ENCODE peak calls at places on chromosome 6, in ten cellular contexts. U, Y, Z, P, V, S, I, R, J and A are unnamed samples.

GRCh38 chr6:169533656-169534421 is 168.0 kb downstream of the WDR27 start:
- DNase-seq in S (no peak), I (no peak), Z (no peak), Y (no peak), J (no peak), V (no peak), U (no peak), P (no peak), R (no peak), A (no peak)

GRCh38 chr6:15272562-15272961 is 26.7 kb downstream of the JARID2 start:
- DNase-seq in Y (no peak), S (no peak), R (no peak), P (no peak), J (no peak), V (no peak), I (no peak), U (no peak), Z (no peak), A (no peak)

GRCh38 chr6:113362542-113363430 is 494.4 kb upstream of the MARCKS start:
- DNase-seq in R (no peak), U (no peak), P (no peak), Z (no peak), S (no peak), J (no peak), I (no peak), Y (no peak), V (no peak), A (no peak)

GRCh38 chr6:15690451-15690961 is 27.7 kb upstream of the DTNBP1 start:
- DNase-seq in V (no peak), J (no peak), U (peak), Z (no peak), Y (no peak), R (peak), I (no peak), P (no peak), S (no peak), A (no peak)

GRCh38 chr6:24933868-24934401 is 1.8 kb downstream of the RIPOR2 start:
- DNase-seq in J (no peak), S (no peak), I (no peak), U (peak), P (peak), Y (peak), R (no peak), V (peak), Z (peak), A (no peak)

GRCh38 chr6:113076817-113077216 is 729.7 kb downstream of the RFPL4B start:
- DNase-seq in U (no peak), S (no peak), V (no peak), R (no peak), P (no peak), Z (no peak), Y (no peak), I (no peak), J (no peak), A (no peak)

GRCh38 chr6:16130437-16130891 is 1.6 kb downstream of the MYLIP start:
- DNase-seq in P (peak), Z (peak), I (no peak), J (no peak), S (no peak), V (no peak), R (peak), Y (no peak), U (no peak), A (no peak)

GRCh38 chr6:90160013-90160412 is 136.6 kb downstream of the BACH2 start:
- DNase-seq in S (no peak), R (no peak), J (no peak), V (no peak), I (no peak), Y (no peak), U (peak), Z (peak), P (no peak), A (no peak)

GRCh38 chr6:44661221-44661609 is 273.7 kb downstream of the CDC5L start:
- DNase-seq in R (no peak), V (no peak), J (peak), Y (no peak), I (no peak), U (no peak), P (no peak), Z (no peak), S (no peak), A (no peak)

GRCh38 chr6:150527100-150527499 is 72.6 kb upstream of the PLEKHG1 start:
- DNase-seq in U (no peak), S (no peak), J (peak), I (no peak), V (no peak), R (no peak), Z (no peak), Y (no peak), P (no peak), A (no peak)

GRCh38 chr6:111480988-111481830 is 1.8 kb downstream of the REV3L start:
- DNase-seq in I (no peak), S (no peak), Z (no peak), V (no peak), U (peak), P (no peak), J (no peak), R (no peak), Y (peak), A (no peak)

GRCh38 chr6:34202329-34203201 is 34.1 kb upstream of the HMGA1 start:
- DNase-seq in Y (no peak), V (no peak), Z (no peak), P (no peak), I (no peak), R (no peak), U (no peak), J (no peak), S (no peak), A (no peak)

GRCh38 chr6:129385117-129385516 is 324.9 kb downstream of the ARHGAP18 start:
- DNase-seq in P (no peak), S (no peak), U (no peak), I (no peak), Z (no peak), V (no peak), J (no peak), Y (no peak), R (no peak), A (no peak)

GRCh38 chr6:156791261-156791850 is 14.2 kb downstream of the ARID1B start:
- DNase-seq in V (peak), R (peak), I (no peak), U (peak), Z (peak), J (no peak), P (peak), S (no peak), Y (no peak), A (no peak)

GRCh38 chr6:133568970-133569889 is 319.7 kb upstream of the TCF21 start:
- DNase-seq in V (no peak), U (peak), I (peak), P (peak), Z (peak), R (peak), Y (peak), J (peak), S (no peak), A (peak)

GRCh38 chr6:79494841-79495240 is 42.4 kb downstream of the LCA5 start:
- DNase-seq in V (no peak), Y (no peak), U (no peak), P (no peak), I (no peak), J (no peak), R (no peak), Z (peak), S (no peak), A (no peak)

GRCh38 chr6:118350881-118351430 is 197.1 kb upstream of the PLN start:
- DNase-seq in J (peak), Z (no peak), Y (no peak), S (no peak), U (peak), V (no peak), R (no peak), I (no peak), P (no peak), A (no peak)

GRCh38 chr6:129661478-129662405 is 48.2 kb downstream of the ARHGAP18 start:
- DNase-seq in V (no peak), J (no peak), P (no peak), R (no peak), I (no peak), Y (no peak), S (no peak), U (peak), Z (no peak), A (no peak)

GRCh38 chr6:106666290-106667021 is 37.1 kb downstream of the QRSL1 start:
- DNase-seq in U (no peak), I (no peak), S (no peak), R (no peak), Y (peak), V (no peak), P (no peak), Z (no peak), J (no peak), A (no peak)

GRCh38 chr6:46491201-46491788 is at the start of gene RCAN2:
- DNase-seq in J (peak), P (peak), S (no peak), U (peak), I (peak), R (peak), V (no peak), Z (peak), Y (peak), A (no peak)

GRCh38 chr6:72218125-72218524 is 331.8 kb downstream of the RIMS1 start:
- DNase-seq in S (no peak), Y (peak), R (peak), V (no peak), P (peak), Z (peak), J (peak), U (peak), I (no peak), A (no peak)

GRCh38 chr6:2958331-2958711 is 13.0 kb downstream of the SERPINB6 start:
- DNase-seq in S (no peak), J (no peak), P (no peak), Y (peak), I (no peak), Z (no peak), U (no peak), V (no peak), R (peak), A (no peak)

GRCh38 chr6:114096553-114097172 is 125.7 kb upstream of the HDAC2 start:
- DNase-seq in V (no peak), I (peak), S (no peak), U (peak), Y (peak), J (peak), R (peak), Z (peak), P (no peak), A (no peak)

GRCh38 chr6:1952726-1953360 is 292.6 kb downstream of the GMDS start:
- DNase-seq in J (peak), I (no peak), S (no peak), R (no peak), U (no peak), Y (no peak), P (no peak), V (no peak), Z (no peak), A (peak)

GRCh38 chr6:7730852-7731251 is 5.0 kb downstream of the BMP6 start:
- DNase-seq in U (no peak), V (no peak), S (no peak), Y (no peak), P (no peak), R (no peak), I (no peak), J (peak), Z (no peak), A (peak)

GRCh38 chr6:30508890-30509736 is 19.8 kb downstream of the HLA-E start:
- DNase-seq in U (no peak), I (no peak), J (peak), V (no peak), S (no peak), P (peak), Y (peak), R (no peak), Z (no peak), A (no peak)

GRCh38 chr6:100617633-100618348 is 153.1 kb upstream of the SIM1 start:
- DNase-seq in I (no peak), U (no peak), R (no peak), Y (no peak), J (no peak), Z (no peak), P (no peak), S (no peak), V (no peak), A (peak)